ENCODE peak calls at places on chromosomes 16 and 17, in four cellular contexts. G is A549, U is fibroblast of lung, B is PC-3. O is an unnamed sample.

GRCh38 chr17:82775033-82775823 is 23.4 kb downstream of the TBCD start:
- DNase-seq in U (peak; percentile 34), G (peak; percentile 69), B (peak; percentile 65), O (peak; percentile 43)

GRCh38 chr16:16042076-16042475 is 92.7 kb downstream of the ABCC1 start:
- DNase-seq in B (no peak), G (no peak), U (peak; percentile 91), O (no peak)

GRCh38 chr16:4976611-4977145 is 18.5 kb downstream of the SEC14L5 start:
- DNase-seq in G (no peak), B (no peak), U (no peak), O (no peak)

GRCh38 chr16:55501549-55502322 is 7.1 kb upstream of the LPCAT2 start:
- DNase-seq in U (no peak), G (no peak), B (peak; percentile 53), O (no peak)

GRCh38 chr17:77886387-77886728 is 72.1 kb upstream of the TNRC6C start:
- DNase-seq in B (no peak), U (no peak), G (peak; percentile 33), O (no peak)

GRCh38 chr17:48878920-48879898 is 13.4 kb upstream of the ATP5MC1 start:
- DNase-seq in U (peak; percentile 41), B (peak; percentile 91), G (peak; percentile 85), O (peak; percentile 70)

GRCh38 chr17:45867702-45868101 is 23.0 kb downstream of the SPPL2C start:
- DNase-seq in U (no peak), G (no peak), B (peak; percentile 27), O (no peak)

GRCh38 chr17:6721744-6722143 is 8.6 kb upstream of the SLC13A5 start:
- DNase-seq in G (no peak), U (no peak), B (no peak), O (no peak)

GRCh38 chr16:81445143-81445922 is 725 bp downstream of the CMIP start:
- DNase-seq in G (no peak), U (peak; percentile 41), B (no peak), O (no peak)

DNA sequence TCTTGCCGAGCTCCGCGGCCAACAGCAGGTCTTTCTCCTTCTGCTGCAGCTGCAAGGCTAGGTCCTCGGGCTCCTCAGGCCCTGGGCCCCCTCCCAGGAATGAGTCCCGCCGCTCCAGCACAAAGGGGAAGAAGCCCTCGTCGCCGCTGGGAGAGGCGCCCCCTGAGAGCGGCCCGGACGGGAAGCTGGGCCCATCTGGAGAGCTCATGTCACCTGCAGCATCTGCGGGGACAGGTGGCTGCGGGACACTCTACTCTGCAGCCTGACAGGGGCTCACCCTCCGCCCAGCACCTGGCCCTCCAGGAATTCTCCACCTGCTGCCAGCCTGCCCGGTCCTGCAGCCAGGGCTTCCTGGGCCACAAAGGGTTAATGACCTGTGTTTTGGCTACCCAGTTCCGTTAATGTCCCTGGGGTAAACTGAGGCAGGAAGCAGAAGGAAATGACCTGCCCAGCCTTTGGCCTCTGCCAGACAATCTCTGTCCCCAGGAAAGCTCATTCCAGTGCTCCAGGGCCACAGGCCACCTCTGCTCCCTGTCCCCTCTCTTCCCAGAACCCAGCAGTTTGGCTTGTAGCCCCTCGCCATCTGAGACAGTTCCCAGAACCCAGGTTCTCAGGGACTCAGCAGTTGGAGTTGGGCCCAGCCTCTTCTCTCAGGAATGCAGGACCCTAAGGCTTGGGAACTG is 1.3 kb downstream of the BICDL2 start:
- DNase-seq in U (no peak), G (no peak), B (no peak), O (no peak)
- H3K4me2 ChIP-seq in U (no peak overlapping the region), G (peak overlapping the region; percentile 68), B (peak overlapping the region; percentile 91), O (no peak overlapping the region)

GRCh38 chr17:81261582-81262336 is 22.6 kb downstream of the NDUFAF8 start:
- DNase-seq in U (no peak), B (no peak), G (no peak), O (no peak)

GRCh38 chr17:81260171-81260570 is 21.1 kb downstream of the NDUFAF8 start:
- DNase-seq in U (no peak), B (no peak), G (no peak), O (no peak)

GRCh38 chr17:81260641-81261040 is 21.5 kb downstream of the NDUFAF8 start:
- DNase-seq in B (no peak), G (no peak), U (no peak), O (no peak)

GRCh38 chr17:81259058-81259605 is 20.0 kb downstream of the NDUFAF8 start:
- DNase-seq in U (no peak), G (no peak), B (no peak), O (no peak)

GRCh38 chr17:81261096-81261495 is 22.0 kb downstream of the NDUFAF8 start:
- DNase-seq in B (no peak), U (no peak), G (no peak), O (no peak)
- H3K4me2 ChIP-seq in B (no peak overlapping the region), U (no peak overlapping the region), G (no peak overlapping the region), O (no peak overlapping the region)

DNA sequence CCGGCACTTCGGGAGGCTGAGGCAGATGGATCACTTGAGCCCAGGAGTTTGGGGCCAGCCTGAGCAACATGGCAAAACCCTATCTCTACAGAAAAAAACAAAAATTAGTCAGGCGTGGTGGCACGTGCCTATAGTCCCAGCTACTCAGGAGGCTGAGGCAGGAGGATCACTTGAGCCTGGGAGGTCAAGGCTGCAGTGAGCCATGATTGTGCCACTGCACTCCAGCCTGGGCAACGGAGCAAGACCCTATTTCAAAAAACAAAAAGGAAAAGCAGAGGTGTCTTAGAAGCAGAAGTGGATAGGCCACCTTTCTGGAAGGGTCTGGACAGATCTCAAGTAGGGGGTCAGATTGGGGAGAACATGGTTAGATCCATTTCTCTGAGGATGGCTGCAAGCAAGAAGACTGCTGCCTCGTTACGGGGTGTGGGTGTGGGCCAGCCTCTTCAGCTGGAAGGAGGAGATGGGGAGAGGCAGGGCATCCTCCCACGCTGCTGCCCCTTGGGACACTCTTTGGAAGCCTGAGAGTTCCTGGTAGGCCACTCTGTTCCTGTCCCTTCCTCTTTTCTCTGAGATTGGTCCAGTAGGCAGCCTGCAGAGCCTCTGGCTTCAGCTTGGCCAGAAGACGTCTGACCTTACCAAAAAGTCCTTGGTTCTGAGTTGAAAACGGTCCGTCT is 208.0 kb downstream of the MSI2 start:
- DNase-seq in B (no peak), U (no peak), G (no peak), O (no peak)
- H3K4me2 ChIP-seq in B (no peak overlapping the region), U (no peak overlapping the region), G (no peak overlapping the region), O (no peak overlapping the region)

GRCh38 chr17:36934759-36935630 is 2.3 kb upstream of the LHX1 start:
- DNase-seq in G (peak; percentile 69), B (no peak), U (no peak), O (no peak)

GRCh38 chr17:36935681-36936454 is 1.4 kb upstream of the LHX1 start:
- DNase-seq in B (no peak), U (no peak), G (peak; percentile 72), O (no peak)

GRCh38 chr17:36933174-36934143 is 3.8 kb upstream of the LHX1 start:
- DNase-seq in G (no peak), U (no peak), B (no peak), O (no peak)

GRCh38 chr17:36932383-36933173 is 4.7 kb upstream of the LHX1 start:
- DNase-seq in G (no peak), U (no peak), B (no peak), O (no peak)

DNA sequence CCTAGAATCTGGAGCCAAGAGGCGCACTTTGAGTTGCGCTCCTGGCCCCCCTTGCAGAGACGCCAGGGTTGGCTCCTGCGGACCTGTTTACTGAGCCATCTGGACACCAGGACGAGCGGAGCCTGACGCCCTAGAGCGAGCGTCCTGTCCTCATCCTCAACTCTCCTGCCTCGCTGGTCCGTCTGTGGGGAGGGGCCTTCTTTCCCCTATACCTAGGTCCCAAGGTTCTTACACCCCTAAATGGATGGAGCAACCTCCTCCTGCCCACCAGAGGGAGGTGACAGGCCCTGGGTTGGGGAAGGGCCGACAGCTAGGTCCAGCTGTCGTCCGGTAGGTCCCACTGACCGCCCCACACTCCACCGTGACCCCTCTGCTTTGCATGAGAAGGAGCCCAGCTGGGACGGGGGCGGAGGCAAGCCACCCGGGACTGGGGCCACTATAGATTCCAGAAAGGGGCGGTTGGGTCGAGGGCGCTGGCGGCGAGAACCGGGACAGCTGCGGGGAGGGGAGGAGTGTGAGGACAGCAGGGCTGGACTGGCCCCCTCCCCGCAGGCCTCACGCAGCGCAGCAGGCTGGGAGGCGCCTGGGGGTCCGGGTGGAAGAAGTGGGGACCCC is 3.0 kb upstream of the LHX1 start:
- DNase-seq in U (no peak), B (no peak), G (peak; percentile 29), O (no peak)
- H3K4me2 ChIP-seq in U (peak overlapping the region; percentile 23), B (peak overlapping the region; percentile 74), G (peak overlapping the region; percentile 98), O (peak overlapping the region; percentile 95)

GRCh38 chr17:63631062-63631461 is 8.8 kb downstream of the MAP3K3 start:
- DNase-seq in G (no peak), U (no peak), B (no peak), O (no peak)

GRCh38 chr17:63629627-63630026 is 7.4 kb downstream of the MAP3K3 start:
- DNase-seq in B (no peak), U (no peak), G (no peak), O (no peak)

GRCh38 chr17:63623786-63624185 is 1.6 kb downstream of the MAP3K3 start:
- DNase-seq in B (no peak), G (no peak), U (no peak), O (no peak)

GRCh38 chr17:63622571-63623390 is 564 bp downstream of the MAP3K3 start:
- DNase-seq in G (peak; percentile 65), B (peak; percentile 58), U (peak; percentile 63), O (peak; percentile 59)

DNA sequence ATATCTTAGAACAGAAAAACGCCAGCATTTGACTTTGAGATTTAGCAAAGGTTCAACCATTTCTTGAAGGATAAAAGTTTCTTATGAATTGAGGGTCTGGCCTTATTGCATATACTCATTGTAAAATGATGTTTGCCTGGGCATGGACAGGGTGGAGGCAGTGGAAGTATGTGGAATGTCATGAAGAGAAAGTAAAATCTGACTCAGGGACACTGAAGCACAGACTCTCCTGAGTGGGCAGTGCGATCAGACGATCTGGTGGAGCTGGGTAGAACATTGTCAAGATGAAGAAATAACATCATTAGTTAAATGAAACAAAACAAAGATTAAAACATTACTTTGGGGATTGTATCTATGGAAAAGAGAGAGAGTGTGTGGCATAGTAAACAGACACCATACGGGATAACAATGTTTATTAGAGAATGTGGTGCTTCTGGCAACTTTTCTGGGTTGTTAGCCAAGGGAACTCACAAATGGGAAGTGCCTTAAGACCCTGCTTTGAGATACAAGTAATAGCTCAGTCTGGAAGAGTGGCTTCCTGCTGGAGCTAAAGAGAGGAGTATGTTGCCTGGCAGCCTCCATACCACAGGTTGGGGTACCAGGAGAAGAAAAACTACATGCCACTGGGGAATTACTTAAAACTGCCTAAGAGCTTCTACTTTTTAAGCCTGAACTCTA is 4.5 kb downstream of the MAP3K3 start:
- DNase-seq in U (peak; percentile 45), G (no peak), B (peak; percentile 22), O (no peak)
- H3K4me2 ChIP-seq in U (peak overlapping the region; percentile 70), G (no peak overlapping the region), B (peak overlapping the region; percentile 25), O (no peak overlapping the region)

DNA sequence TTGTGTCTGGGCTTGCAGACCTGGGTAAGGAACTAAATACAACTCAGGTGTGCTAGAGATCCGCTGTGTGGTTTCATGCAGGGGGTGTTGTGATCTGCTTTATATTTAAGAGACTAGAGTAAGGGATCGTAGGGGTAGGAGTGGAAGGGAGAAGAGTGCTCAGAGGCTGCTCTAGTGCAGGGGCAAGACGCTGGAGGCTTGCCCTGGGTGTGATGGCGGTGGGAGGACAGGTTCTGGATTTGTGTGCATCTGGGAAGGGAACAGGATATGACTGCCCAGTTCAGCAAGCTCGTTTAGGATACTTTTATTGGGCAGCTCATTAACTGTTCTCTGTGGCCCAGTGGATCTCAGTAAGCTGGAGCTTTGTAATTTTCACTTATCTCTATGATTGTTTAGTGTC is 47.6 kb downstream of the RPTOR start:
- DNase-seq in U (no peak), B (peak; percentile 45), G (no peak), O (no peak)
- H3K4me2 ChIP-seq in U (no peak overlapping the region), B (peak overlapping the region; percentile 1), G (no peak overlapping the region), O (no peak overlapping the region)

O was measured in neuronal stem cell.